ENCODE peak calls at places on chromosomes 13 and 19, in nine cellular contexts. F, Z, N, W, V, J, L, B and X are unnamed samples.

GRCh38 chr19:13091400-13092161 is 11.1 kb downstream of the LYL1 start:
- DNase-seq in F (no peak), Z (no peak), N (peak), W (no peak), V (peak), J (no peak), L (no peak), B (peak), X (no peak)

GRCh38 chr13:48411281-48412099 is 1.4 kb downstream of the LPAR6 start:
- DNase-seq in F (no peak), Z (no peak), N (no peak), W (peak), V (no peak), J (no peak), L (no peak), B (no peak), X (no peak)

GRCh38 chr19:18672606-18673337 is 10.7 kb upstream of the CRTC1 start:
- DNase-seq in F (no peak), Z (no peak), N (no peak), W (no peak), V (peak), J (no peak), L (no peak), B (no peak), X (no peak)

GRCh38 chr19:49686503-49687088 is 2.8 kb upstream of the ADM5 start:
- DNase-seq in F (no peak), Z (no peak), N (no peak), W (no peak), V (no peak), J (no peak), L (no peak), B (no peak), X (no peak)

GRCh38 chr19:17811103-17811502 is 10.2 kb downstream of the INSL3 start:
- DNase-seq in F (no peak), Z (no peak), N (no peak), W (no peak), V (no peak), J (no peak), L (no peak), B (no peak), X (no peak)

GRCh38 chr13:76012091-76012721 is 376.1 kb downstream of the LMO7 start:
- DNase-seq in F (no peak), Z (no peak), N (no peak), W (peak), V (peak), J (no peak), L (peak), B (no peak), X (no peak)

GRCh38 chr19:57789288-57789687 is 19.8 kb downstream of the ZNF586 start:
- DNase-seq in F (no peak), Z (no peak), N (no peak), W (no peak), V (no peak), J (no peak), L (no peak), B (no peak), X (no peak)

GRCh38 chr13:112726018-112726767 is 36.4 kb downstream of the ATP11A start:
- DNase-seq in F (peak), Z (no peak), N (no peak), W (no peak), V (no peak), J (no peak), L (no peak), B (no peak), X (no peak)